ENCODE peak calls at places on chromosomes 5 and 9, in eight cellular contexts. W is RWPE1; Z is effector memory CD8-positive, alpha-beta T cell; L is MG63; J is dorsolateral prefrontal cortex; I is HFFc6; X is GM12892; N is activated CD4-positive, alpha-beta T cell treated with anti-CD3 and anti-CD28 coated beads for 4 hours. P is an unnamed sample.

GRCh38 chr5:75672616-75673015 is 44.6 kb downstream of the POC5 start:
- DNase-seq in W (no peak), Z (no peak), L (no peak), J (no peak), I (no peak), X (no peak), N (no peak), P (no peak)

GRCh38 chr5:124908603-124909451 is 162.4 kb upstream of the ZNF608 start:
- DNase-seq in W (peak; percentile 46), Z (no peak), L (no peak), J (no peak), I (no peak), X (no peak), N (no peak), P (no peak)

GRCh38 chr9:102867488-102867887 is 127.6 kb upstream of the CYLC2 start:
- DNase-seq in W (peak; percentile 57), Z (no peak), L (peak; percentile 76), J (no peak), I (no peak), X (no peak), N (no peak), P (no peak)

GRCh38 chr5:54247226-54247625 is 63.1 kb downstream of the ARL15 start:
- DNase-seq in W (no peak), Z (no peak), L (no peak), J (no peak), I (no peak), X (no peak), N (no peak), P (no peak)

GRCh38 chr9:134099123-134099761 is 31.4 kb upstream of the BRD3 start:
- DNase-seq in W (peak; percentile 77), Z (peak; percentile 58), L (peak; percentile 24), J (no peak), I (peak; percentile 3), X (peak; percentile 53), N (peak; percentile 28), P (peak; percentile 53)

GRCh38 chr9:79028101-79028500 is 543.7 kb upstream of the TLE4 start:
- DNase-seq in W (peak; percentile 36), Z (no peak), L (no peak), J (no peak), I (peak; percentile 56), X (no peak), N (no peak), P (peak; percentile 26)

GRCh38 chr5:38468978-38469706 is 87.3 kb downstream of the LIFR start:
- DNase-seq in W (no peak), Z (no peak), L (peak; percentile 69), J (no peak), I (no peak), X (no peak), N (no peak), P (no peak)

GRCh38 chr5:35324201-35324600 is 93.9 kb upstream of the PRLR start:
- DNase-seq in W (no peak), Z (no peak), L (peak; percentile 1), J (no peak), I (no peak), X (no peak), N (no peak), P (no peak)

GRCh38 chr5:5025774-5026406 is 114.2 kb upstream of the ADAMTS16 start:
- DNase-seq in W (no peak), Z (no peak), L (peak; percentile 57), J (no peak), I (no peak), X (no peak), N (no peak), P (no peak)

GRCh38 chr5:62584395-62584794 is 5.8 kb downstream of the LRRC70 start:
- DNase-seq in W (no peak), Z (no peak), L (no peak), J (no peak), I (no peak), X (no peak), N (no peak), P (no peak)

GRCh38 chr5:132394681-132395259 is 25.3 kb downstream of the SLC22A5 start:
- DNase-seq in W (no peak), Z (no peak), L (no peak), J (no peak), I (no peak), X (no peak), N (no peak), P (no peak)

GRCh38 chr5:30194595-30194994 is 998.9 kb upstream of the CDH6 start:
- DNase-seq in W (no peak), Z (no peak), L (no peak), J (no peak), I (no peak), X (no peak), N (no peak), P (no peak)

GRCh38 chr5:138712791-138713190 is 40.4 kb upstream of the CTNNA1 start:
- DNase-seq in W (no peak), Z (no peak), L (no peak), J (no peak), I (no peak), X (no peak), N (no peak), P (no peak)

GRCh38 chr5:125232779-125233230 is 486.4 kb upstream of the ZNF608 start:
- DNase-seq in W (no peak), Z (no peak), L (no peak), J (no peak), I (peak; percentile 74), X (no peak), N (no peak), P (no peak)

GRCh38 chr9:114574438-114574837 is 13.1 kb upstream of the ATP6V1G1 start:
- DNase-seq in W (no peak), Z (no peak), L (no peak), J (no peak), I (no peak), X (no peak), N (no peak), P (no peak)

P was measured in keratinocyte.